ENCODE peak calls at places on chromosomes 12 and 14, in four cellular contexts. G, R, C and T are unnamed samples.

GRCh38 chr14:32808574-32809098 is 130.0 kb upstream of the NPAS3 start:
- DNase-seq in G (no peak), C (no peak), R (no peak), T (no peak)

GRCh38 chr12:68447807-68448138 is 115.6 kb upstream of the MDM1 start:
- DNase-seq in R (no peak), G (no peak), C (no peak), T (no peak)

GRCh38 chr14:104436047-104436531 is 143.5 kb upstream of the C14orf180 start:
- DNase-seq in C (no peak), G (peak), R (no peak), T (no peak)

GRCh38 chr12:90174198-90174510 is 465.5 kb upstream of the ATP2B1 start:
- DNase-seq in R (no peak), C (no peak), G (no peak), T (no peak)

GRCh38 chr14:61438497-61438859 is 117.1 kb downstream of the PRKCH start:
- DNase-seq in G (no peak), R (no peak), C (no peak), T (no peak)

GRCh38 chr12:1972856-1973317 is 31.4 kb downstream of the DCP1B start:
- DNase-seq in R (no peak), G (no peak), C (no peak), T (no peak)

GRCh38 chr12:110102255-110102654 is 21.9 kb upstream of the IFT81 start:
- DNase-seq in C (peak), R (peak), G (peak), T (no peak)

GRCh38 chr14:53278602-53279506 is 125.7 kb upstream of the DDHD1 start:
- DNase-seq in G (peak), C (no peak), R (no peak), T (no peak)

GRCh38 chr14:90759370-90760054 is 56.7 kb downstream of the TTC7B start:
- DNase-seq in C (no peak), R (no peak), G (no peak), T (peak)

GRCh38 chr14:29264865-29265264 is 498.3 kb downstream of the FOXG1 start:
- DNase-seq in R (no peak), G (no peak), C (no peak), T (no peak)

GRCh38 chr12:101891462-101891971 is 14.1 kb downstream of the DRAM1 start:
- DNase-seq in R (peak), C (peak), G (no peak), T (peak)

GRCh38 chr12:24069532-24070395 is 120.3 kb upstream of the SOX5 start:
- DNase-seq in C (no peak), G (peak), R (no peak), T (no peak)

GRCh38 chr12:84596276-84596675 is 316.3 kb downstream of the SLC6A15 start:
- DNase-seq in G (peak), C (no peak), R (no peak), T (no peak)

GRCh38 chr14:61466249-61466904 is 145.0 kb downstream of the PRKCH start:
- DNase-seq in G (peak), C (no peak), R (no peak), T (no peak)

GRCh38 chr12:132327351-132328171 is 1.8 kb downstream of the GALNT9 start:
- DNase-seq in R (no peak), C (no peak), G (no peak), T (no peak)

GRCh38 chr12:120092531-120093335 is 23.8 kb downstream of the RAB35 start:
- DNase-seq in C (no peak), G (no peak), R (no peak), T (no peak)

GRCh38 chr12:121334513-121335343 is 17.5 kb downstream of the ANAPC5 start:
- DNase-seq in C (peak), G (peak), R (peak), T (peak)

GRCh38 chr12:4719821-4720636 is at the start of gene GALNT8:
- DNase-seq in R (no peak), C (no peak), G (peak), T (no peak)

GRCh38 chr12:17992002-17992656 is 97.9 kb downstream of the RERGL start:
- DNase-seq in G (peak), C (peak), R (no peak), T (no peak)
- TF ChIP-seq CTCF in G (peak), C (peak), R (peak), T (peak)

GRCh38 chr12:130087222-130087621 is 75.0 kb upstream of the FZD10 start:
- DNase-seq in C (no peak), G (no peak), R (no peak), T (no peak)
- TF ChIP-seq CTCF in C (no peak), G (no peak), R (no peak), T (no peak)

DNA sequence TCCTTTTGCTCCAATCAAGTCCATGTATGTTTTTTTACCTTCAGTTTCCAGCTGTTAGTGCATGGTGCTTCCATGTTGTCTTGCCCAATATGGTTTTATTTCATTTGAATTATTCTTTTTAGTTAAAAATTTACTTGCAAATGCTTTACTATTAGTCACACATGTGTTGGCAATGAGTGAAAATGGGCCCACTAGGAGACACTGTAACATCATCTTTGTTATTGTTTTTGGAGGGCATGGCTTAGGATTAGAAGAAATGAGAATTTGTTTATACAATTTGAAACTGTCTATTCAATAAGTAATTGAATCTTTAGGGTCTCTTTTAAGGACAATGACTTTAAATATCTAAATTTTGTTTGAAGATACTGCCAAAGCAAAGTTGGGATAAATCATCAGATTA is 133.7 kb downstream of the BRMS1L start:
- DNase-seq in G (no peak), R (no peak), C (no peak), T (no peak)
- TF ChIP-seq CTCF in G (no peak), R (peak), C (no peak), T (no peak)

GRCh38 chr12:57105011-57105753 is 6.0 kb downstream of the STAT6 start:
- DNase-seq in G (no peak), C (no peak), R (no peak), T (no peak)

GRCh38 chr12:57110189-57111045 is 745 bp downstream of the STAT6 start:
- DNase-seq in G (peak), C (peak), R (peak), T (peak)

GRCh38 chr12:57106021-57106708 is 5.0 kb downstream of the STAT6 start:
- DNase-seq in R (no peak), C (no peak), G (no peak), T (no peak)

GRCh38 chr12:57109207-57110160 is 1.7 kb downstream of the STAT6 start:
- DNase-seq in G (no peak), R (no peak), C (no peak), T (no peak)

DNA sequence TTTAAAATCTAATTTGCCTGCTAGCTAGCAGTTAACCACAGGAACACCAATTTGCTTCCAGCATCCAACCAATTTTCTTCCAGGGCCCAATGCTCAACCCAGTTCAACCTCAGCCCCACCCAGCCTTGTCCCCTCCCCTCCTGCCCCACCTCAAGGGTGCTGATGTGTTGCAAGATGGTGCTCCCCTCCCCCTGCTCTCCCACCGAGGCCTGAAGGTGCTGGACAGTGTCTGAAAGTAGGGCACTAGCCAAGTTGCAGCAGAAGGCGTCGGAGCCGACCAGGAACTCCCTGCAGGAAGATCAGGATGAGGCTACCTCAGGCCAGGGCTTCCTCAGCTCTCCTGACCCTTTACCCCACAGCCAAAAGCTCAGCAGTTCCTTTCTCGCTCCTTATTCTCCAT is 3.7 kb downstream of the STAT6 start:
- DNase-seq in G (no peak), C (no peak), R (no peak), T (no peak)
- TF ChIP-seq CTCF in G (no peak), C (no peak), R (no peak), T (no peak)

GRCh38 chr14:93533864-93534263 is 103.1 kb downstream of the UNC79 start:
- DNase-seq in C (no peak), R (peak), G (no peak), T (peak)

GRCh38 chr14:93538411-93538810 is 107.7 kb downstream of the UNC79 start:
- DNase-seq in G (peak), C (no peak), R (no peak), T (no peak)

GRCh38 chr14:93537962-93538361 is 107.2 kb downstream of the UNC79 start:
- DNase-seq in R (no peak), C (no peak), G (peak), T (no peak)

GRCh38 chr14:93540235-93540634 is 109.5 kb downstream of the UNC79 start:
- DNase-seq in R (no peak), C (no peak), G (no peak), T (no peak)

DNA sequence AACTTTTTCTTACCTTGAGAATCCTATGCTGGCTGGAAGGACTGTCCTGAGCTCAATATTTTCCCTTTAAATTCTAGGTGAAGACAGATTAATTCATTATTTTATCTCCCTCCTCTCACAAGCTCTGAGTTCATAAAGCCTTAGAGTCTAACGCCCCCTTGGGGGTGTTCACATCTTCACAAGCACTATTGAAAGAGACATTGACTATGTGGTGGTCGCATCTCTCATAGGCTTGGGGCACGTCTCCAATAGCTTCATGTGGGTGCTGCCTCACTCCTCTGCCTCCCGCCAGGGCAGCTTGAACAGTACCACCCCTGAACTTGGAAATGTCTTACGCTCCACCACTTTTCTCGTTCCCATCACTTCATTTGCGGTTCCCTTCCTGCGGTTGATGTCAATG is 106.2 kb downstream of the UNC79 start:
- DNase-seq in R (no peak), G (peak), C (no peak), T (peak)
- TF ChIP-seq CTCF in R (peak), G (peak), C (no peak), T (peak)

DNA sequence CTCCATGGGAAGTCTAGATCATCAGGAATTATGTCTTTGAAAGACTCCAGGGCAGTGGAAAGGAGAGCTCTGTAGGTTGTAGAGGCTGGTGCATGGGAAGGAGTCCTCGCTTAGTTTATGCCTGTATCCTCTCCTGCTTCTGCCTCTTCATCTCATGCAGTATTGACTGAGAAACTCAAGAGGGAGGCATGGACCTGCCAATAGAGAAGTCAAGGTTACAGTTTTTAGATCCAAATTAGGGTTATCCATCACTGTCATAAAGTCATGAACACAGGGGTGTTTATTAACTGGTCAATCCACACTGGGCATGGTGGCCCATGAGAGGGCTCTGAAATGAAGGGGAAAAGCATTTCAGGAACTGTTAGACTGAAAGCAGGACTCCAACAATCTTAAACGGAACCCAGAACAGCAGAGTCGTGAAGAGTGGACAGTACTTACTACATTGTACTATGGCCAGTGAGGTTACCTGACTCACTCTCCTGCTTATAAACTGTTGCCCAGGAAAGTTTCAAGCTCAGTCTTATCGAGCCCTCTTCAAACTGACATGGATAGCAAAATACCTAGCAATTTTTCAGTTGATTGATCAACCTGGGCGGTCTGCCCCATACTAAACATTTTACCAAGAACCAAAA is 30.1 kb upstream of the DHRS7 start:
- DNase-seq in C (no peak), G (peak), R (no peak), T (no peak)
- TF ChIP-seq CTCF in C (no peak), G (peak), R (peak), T (no peak)

GRCh38 chr14:72818998-72819397 is 74.9 kb downstream of the DPF3 start:
- DNase-seq in C (no peak), G (no peak), R (no peak), T (no peak)
- TF ChIP-seq CTCF in C (no peak), G (no peak), R (no peak), T (no peak)

GRCh38 chr12:56377310-56377988 is 14.8 kb upstream of the APOF start:
- DNase-seq in R (no peak), C (no peak), G (peak), T (no peak)
- TF ChIP-seq CTCF in R (no peak), C (no peak), G (peak), T (no peak)